ENCODE peak calls at places on chromosomes 5 and 9, in five cellular contexts. M is lower leg skin, I is upper lobe of right lung, D is astrocyte of the cerebellum, P is WTC11. J is an unnamed sample.

GRCh38 chr5:76025069-76025468 is 58.1 kb upstream of the SV2C start:
- DNase-seq in M (no peak), I (no peak), D (no peak), P (no peak), J (no peak)

GRCh38 chr5:40676643-40677333 is 2.9 kb upstream of the PTGER4 start:
- DNase-seq in M (no peak), I (no peak), D (peak), P (no peak), J (peak)

GRCh38 chr5:146042628-146043279 is 62.6 kb downstream of the PLAC8L1 start:
- DNase-seq in M (peak), I (no peak), D (peak), P (no peak), J (no peak)

GRCh38 chr5:150510460-150511263 is 2.7 kb downstream of the NDST1 start:
- DNase-seq in M (no peak), I (no peak), D (no peak), P (no peak), J (no peak)

GRCh38 chr9:72875221-72875620 is 77.6 kb downstream of the ALDH1A1 start:
- DNase-seq in M (no peak), I (no peak), D (no peak), P (no peak), J (no peak)

GRCh38 chr9:127724012-127724411 is 8.1 kb downstream of the TTC16 start:
- DNase-seq in M (no peak), I (no peak), D (no peak), P (no peak), J (no peak)

GRCh38 chr5:99349842-99350241 is 421.0 kb upstream of the CHD1 start:
- DNase-seq in M (no peak), I (no peak), D (no peak), P (no peak), J (no peak)

GRCh38 chr5:53090229-53090628 is 19.3 kb downstream of the MOCS2 start:
- DNase-seq in M (no peak), I (no peak), D (no peak), P (no peak), J (no peak)

GRCh38 chr5:55096186-55096585 is 6.3 kb upstream of the GZMA start:
- DNase-seq in M (no peak), I (no peak), D (no peak), P (no peak), J (no peak)

GRCh38 chr9:129080312-129080607 is 651 bp upstream of the DOLPP1 start:
- DNase-seq in M (no peak), I (no peak), D (no peak), P (no peak), J (no peak)

GRCh38 chr9:110330484-110331115 is 7.1 kb downstream of the TXNDC8 start:
- DNase-seq in M (no peak), I (no peak), D (no peak), P (no peak), J (no peak)

GRCh38 chr5:137867664-137868063 is at the start of gene MYOT:
- DNase-seq in M (no peak), I (no peak), D (no peak), P (no peak), J (no peak)

DNA sequence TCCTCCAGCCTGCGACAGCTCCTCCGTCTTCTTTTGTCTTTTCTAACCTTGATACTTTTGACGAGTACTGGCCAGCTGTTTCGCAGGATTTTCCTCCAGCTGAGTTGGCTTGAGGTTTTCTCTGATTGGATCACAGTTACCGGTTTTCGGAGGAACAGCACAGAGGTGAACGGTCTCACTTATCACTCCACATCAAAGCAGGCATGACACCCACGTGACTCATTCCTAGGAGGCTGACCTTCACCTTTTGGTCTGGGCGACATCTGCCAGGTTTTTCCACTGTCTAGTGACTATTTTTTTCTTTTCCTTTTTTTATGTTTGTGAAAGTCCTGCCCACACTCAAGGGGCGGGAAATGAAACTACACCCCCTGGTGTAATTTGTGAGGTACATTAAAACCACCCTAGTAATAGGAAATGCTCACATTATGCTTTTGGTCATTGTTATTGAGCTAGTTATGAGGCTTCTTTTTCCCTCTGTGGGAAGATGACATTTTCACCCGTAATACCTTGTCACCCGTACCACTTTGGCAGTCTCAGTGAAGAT is 319.2 kb downstream of the GADD45G start:
- DNase-seq in M (no peak), I (no peak), D (no peak), P (no peak), J (no peak)
- TF ChIP-seq CTCF in M (no peak), I (peak), D (peak), P (peak), J (no peak)

DNA sequence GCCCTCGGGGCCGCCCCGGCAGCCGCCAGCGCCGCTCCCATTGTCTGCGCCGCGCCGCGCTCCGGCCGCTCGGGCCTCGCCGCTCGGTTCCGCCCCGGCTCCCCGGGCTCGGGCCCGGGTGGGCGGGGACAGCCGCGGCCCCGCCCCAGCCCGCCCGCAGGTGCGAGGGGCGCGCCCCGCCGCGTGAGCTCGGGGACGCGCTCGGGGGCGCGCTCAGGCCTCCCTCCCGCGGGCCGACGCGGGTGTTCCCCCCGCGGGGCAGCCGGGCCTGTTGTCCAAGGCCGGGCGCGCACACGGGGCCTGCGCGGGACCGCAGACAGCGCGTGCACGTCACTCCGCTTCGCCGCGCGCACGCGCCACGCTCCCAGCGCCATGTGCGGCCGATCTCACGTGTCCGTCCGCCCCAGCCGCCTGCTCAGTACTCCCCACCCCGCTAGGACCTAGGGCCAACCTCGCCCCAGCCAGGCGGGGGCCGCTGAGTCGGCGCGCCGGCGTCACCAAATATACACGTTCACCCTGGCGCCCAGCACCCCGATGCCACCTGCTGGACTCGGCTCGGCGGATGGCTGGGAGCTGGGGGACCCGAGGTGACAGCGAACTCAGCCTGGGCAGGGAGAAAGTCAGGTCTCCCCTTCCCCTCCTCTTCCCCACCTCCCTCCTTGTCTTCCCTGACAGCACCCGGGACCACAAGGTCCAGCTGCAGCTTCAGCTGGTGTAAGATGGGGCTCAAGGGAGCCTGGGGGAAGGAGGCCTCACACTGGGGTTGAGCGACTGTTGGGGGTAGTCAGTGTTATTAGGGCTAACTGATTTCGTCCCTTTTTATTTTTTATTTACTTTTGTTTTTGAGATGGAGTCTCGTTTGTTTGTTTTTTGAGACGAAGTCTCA is 14.3 kb downstream of the GBGT1 start:
- DNase-seq in M (peak), I (peak), D (no peak), P (peak), J (peak)
- TF ChIP-seq CTCF in M (no peak), I (peak), D (peak), P (no peak), J (peak)

DNA sequence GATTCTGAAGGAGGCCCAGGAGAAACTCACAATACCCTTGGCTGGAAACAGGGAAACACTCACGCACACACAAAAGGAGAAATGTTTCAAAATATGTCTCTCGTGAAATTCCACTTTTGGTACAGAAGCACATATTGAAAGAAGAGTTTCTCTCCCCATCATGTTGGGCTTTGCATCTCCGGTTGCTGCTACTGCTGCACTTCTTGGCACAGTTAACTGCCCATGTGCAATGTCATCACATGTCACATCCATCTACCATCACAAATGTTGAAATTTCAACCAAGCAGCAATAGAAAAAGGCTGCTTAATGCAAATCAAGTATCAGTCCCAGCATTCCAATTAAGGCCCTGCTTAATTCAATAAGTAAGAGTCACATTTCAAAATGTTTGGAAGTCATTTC is 72.1 kb downstream of the ABCA1 start:
- DNase-seq in M (no peak), I (no peak), D (no peak), P (no peak), J (no peak)
- TF ChIP-seq CTCF in M (no peak), I (no peak), D (no peak), P (no peak), J (no peak)

DNA sequence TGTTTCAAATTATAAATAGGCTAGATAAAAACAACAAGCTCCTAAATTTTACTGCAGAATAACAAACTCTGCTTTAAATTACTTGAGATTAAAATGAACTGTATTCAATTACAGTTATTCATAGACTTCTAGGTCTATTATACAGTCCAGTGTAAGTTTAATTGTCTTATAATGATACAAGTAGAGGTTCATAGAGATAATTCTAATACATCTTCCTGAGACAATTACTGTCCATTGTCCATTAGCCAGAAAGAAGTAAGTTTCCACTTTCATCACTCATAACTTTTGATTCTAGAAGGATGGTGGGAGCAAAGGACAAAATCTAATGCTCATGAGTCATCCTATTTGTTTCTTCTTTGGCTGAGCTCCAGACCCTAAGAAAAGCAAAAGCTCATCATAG is 502.4 kb upstream of the IZUMO3 start:
- DNase-seq in M (no peak), I (no peak), D (no peak), P (no peak), J (no peak)
- TF ChIP-seq CTCF in M (no peak), I (no peak), D (no peak), P (no peak), J (no peak)